ENCODE peak calls at places on chromosomes 3 and 15, in eight cellular contexts. One of them, this sample, is unnamed.

GRCh38 chr15:40286061-40286532 is 3.2 kb upstream of the ANKRD63 start:
- DNase-seq in ovary: no peak
- DNase-seq in H9: no peak
- DNase-seq in right atrium auricular region: no peak
- DNase-seq in fibroblast of lung: no peak
- DNase-seq in cardiac muscle cell: peak; percentile 59
- DNase-seq in mammary epithelial cell: no peak
- DNase-seq in hepatocyte: no peak
- DNase-seq in this sample: no peak

GRCh38 chr15:80474751-80475295 is 70.6 kb downstream of the ARNT2 start:
- DNase-seq in right atrium auricular region: no peak
- DNase-seq in H9: no peak
- DNase-seq in hepatocyte: no peak
- DNase-seq in ovary: no peak
- DNase-seq in mammary epithelial cell: no peak
- DNase-seq in cardiac muscle cell: no peak
- DNase-seq in fibroblast of lung: no peak
- DNase-seq in this sample: no peak

GRCh38 chr15:55108858-55109518 is 87.8 kb downstream of the RSL24D1 start:
- DNase-seq in H9: peak; percentile 60
- DNase-seq in fibroblast of lung: peak; percentile 65
- DNase-seq in hepatocyte: peak; percentile 69
- DNase-seq in right atrium auricular region: peak; percentile 76
- DNase-seq in cardiac muscle cell: peak; percentile 80
- DNase-seq in mammary epithelial cell: peak; percentile 47
- DNase-seq in ovary: no peak
- DNase-seq in this sample: no peak

GRCh38 chr3:172089250-172089649 is 49.9 kb downstream of the FNDC3B start:
- DNase-seq in ovary: no peak
- DNase-seq in mammary epithelial cell: peak; percentile 36
- DNase-seq in H9: no peak
- DNase-seq in fibroblast of lung: peak; percentile 66
- DNase-seq in hepatocyte: no peak
- DNase-seq in right atrium auricular region: no peak
- DNase-seq in cardiac muscle cell: no peak
- DNase-seq in this sample: no peak

GRCh38 chr3:160319322-160319721 is 79.7 kb downstream of the IFT80 start:
- DNase-seq in cardiac muscle cell: no peak
- DNase-seq in fibroblast of lung: no peak
- DNase-seq in hepatocyte: no peak
- DNase-seq in ovary: no peak
- DNase-seq in right atrium auricular region: no peak
- DNase-seq in mammary epithelial cell: no peak
- DNase-seq in H9: no peak
- DNase-seq in this sample: no peak

GRCh38 chr3:127988770-127989518 is 63.3 kb upstream of the SEC61A1 start:
- DNase-seq in cardiac muscle cell: no peak
- DNase-seq in mammary epithelial cell: no peak
- DNase-seq in ovary: no peak
- DNase-seq in hepatocyte: no peak
- DNase-seq in right atrium auricular region: no peak
- DNase-seq in fibroblast of lung: no peak
- DNase-seq in H9: no peak
- DNase-seq in this sample: no peak

GRCh38 chr3:127702151-127702578 is 29.4 kb downstream of the ABTB1 start:
- DNase-seq in ovary: peak; percentile 16
- DNase-seq in cardiac muscle cell: no peak
- DNase-seq in fibroblast of lung: peak; percentile 41
- DNase-seq in hepatocyte: no peak
- DNase-seq in H9: no peak
- DNase-seq in right atrium auricular region: no peak
- DNase-seq in mammary epithelial cell: no peak
- DNase-seq in this sample: no peak

GRCh38 chr3:9172851-9173320 is 76.6 kb downstream of the SRGAP3 start:
- DNase-seq in fibroblast of lung: no peak
- DNase-seq in hepatocyte: no peak
- DNase-seq in H9: no peak
- DNase-seq in cardiac muscle cell: no peak
- DNase-seq in right atrium auricular region: no peak
- DNase-seq in mammary epithelial cell: peak; percentile 42
- DNase-seq in ovary: no peak
- DNase-seq in this sample: no peak

GRCh38 chr15:51332211-51333147 is 5.9 kb downstream of the CYP19A1 start:
- DNase-seq in right atrium auricular region: no peak
- DNase-seq in cardiac muscle cell: no peak
- DNase-seq in hepatocyte: no peak
- DNase-seq in ovary: no peak
- DNase-seq in fibroblast of lung: peak; percentile 21
- DNase-seq in mammary epithelial cell: peak; percentile 50
- DNase-seq in H9: no peak
- DNase-seq in this sample: no peak

GRCh38 chr15:38758001-38758400 is 193.4 kb upstream of the RASGRP1 start:
- DNase-seq in mammary epithelial cell: no peak
- DNase-seq in ovary: no peak
- DNase-seq in fibroblast of lung: peak; percentile 4
- DNase-seq in right atrium auricular region: no peak
- DNase-seq in H9: no peak
- DNase-seq in cardiac muscle cell: peak; percentile 46
- DNase-seq in hepatocyte: no peak
- DNase-seq in this sample: no peak

GRCh38 chr15:59388670-59389069 is 16.0 kb upstream of the MYO1E start:
- DNase-seq in mammary epithelial cell: no peak
- DNase-seq in fibroblast of lung: peak; percentile 74
- DNase-seq in right atrium auricular region: no peak
- DNase-seq in H9: no peak
- DNase-seq in ovary: no peak
- DNase-seq in hepatocyte: no peak
- DNase-seq in cardiac muscle cell: no peak
- DNase-seq in this sample: no peak

GRCh38 chr3:193928354-193929209 is 207.4 kb upstream of the HES1 start:
- DNase-seq in H9: no peak
- DNase-seq in fibroblast of lung: no peak
- DNase-seq in right atrium auricular region: no peak
- DNase-seq in ovary: no peak
- DNase-seq in cardiac muscle cell: no peak
- DNase-seq in mammary epithelial cell: peak; percentile 91
- DNase-seq in hepatocyte: peak; percentile 29
- DNase-seq in this sample: no peak

GRCh38 chr3:55476515-55476914 is 10.6 kb downstream of the WNT5A start:
- DNase-seq in H9: no peak
- DNase-seq in cardiac muscle cell: no peak
- DNase-seq in ovary: no peak
- DNase-seq in right atrium auricular region: no peak
- DNase-seq in fibroblast of lung: peak; percentile 85
- DNase-seq in hepatocyte: no peak
- DNase-seq in mammary epithelial cell: peak; percentile 66
- DNase-seq in this sample: no peak

GRCh38 chr3:187705164-187705563 is 2.8 kb upstream of the RTP2 start:
- DNase-seq in ovary: no peak
- DNase-seq in cardiac muscle cell: no peak
- DNase-seq in fibroblast of lung: no peak
- DNase-seq in hepatocyte: no peak
- DNase-seq in mammary epithelial cell: no peak
- DNase-seq in H9: no peak
- DNase-seq in right atrium auricular region: no peak
- DNase-seq in this sample: no peak

GRCh38 chr3:17752441-17752840 is 10.0 kb upstream of the TBC1D5 start:
- DNase-seq in right atrium auricular region: no peak
- DNase-seq in fibroblast of lung: no peak
- DNase-seq in cardiac muscle cell: no peak
- DNase-seq in mammary epithelial cell: no peak
- DNase-seq in ovary: no peak
- DNase-seq in hepatocyte: no peak
- DNase-seq in H9: no peak
- DNase-seq in this sample: no peak

GRCh38 chr3:38950585-38950984 is 101.2 kb downstream of the SCN11A start:
- DNase-seq in cardiac muscle cell: no peak
- DNase-seq in mammary epithelial cell: no peak
- DNase-seq in right atrium auricular region: no peak
- DNase-seq in ovary: no peak
- DNase-seq in fibroblast of lung: no peak
- DNase-seq in H9: no peak
- DNase-seq in hepatocyte: no peak
- DNase-seq in this sample: no peak

DNA sequence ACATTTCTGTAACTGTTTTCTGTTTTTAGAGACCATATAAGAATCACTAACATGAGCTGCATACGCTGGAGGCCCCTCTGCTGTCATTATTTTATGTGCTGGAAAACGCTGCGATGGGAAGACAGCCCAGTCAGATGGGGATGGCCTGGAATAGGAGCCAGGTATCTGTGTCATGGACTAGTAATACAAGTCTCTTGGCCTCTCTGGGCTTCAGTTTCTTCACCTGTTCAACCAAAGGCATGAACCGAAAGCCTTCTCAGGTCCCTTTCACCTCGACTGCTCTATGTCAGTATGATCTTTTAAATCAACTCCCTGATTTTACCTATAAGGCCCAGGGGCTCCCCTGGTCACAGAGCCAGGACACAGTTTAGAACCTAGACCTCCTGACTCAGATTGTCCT is 14.6 kb upstream of the RFTN1 start:
- DNase-seq in H9: no peak
- DNase-seq in hepatocyte: no peak
- DNase-seq in fibroblast of lung: no peak
- DNase-seq in ovary: no peak
- DNase-seq in right atrium auricular region: no peak
- DNase-seq in cardiac muscle cell: no peak
- DNase-seq in mammary epithelial cell: no peak
- DNase-seq in this sample: peak; percentile 56
- H3K9me3 ChIP-seq in H9: no peaks in the 10 kb centered on the region
- H3K9me3 ChIP-seq in hepatocyte: no peaks in the 10 kb centered on the region
- H3K9me3 ChIP-seq in fibroblast of lung: no peaks in the 10 kb centered on the region
- H3K9me3 ChIP-seq in ovary: no peaks in the 10 kb centered on the region
- H3K9me3 ChIP-seq in right atrium auricular region: no peaks in the 10 kb centered on the region
- H3K9me3 ChIP-seq in cardiac muscle cell: no peaks in the 10 kb centered on the region
- H3K9me3 ChIP-seq in mammary epithelial cell: no peaks in the 10 kb centered on the region
- H3K9me3 ChIP-seq in this sample: no peaks in the 10 kb centered on the region

DNA sequence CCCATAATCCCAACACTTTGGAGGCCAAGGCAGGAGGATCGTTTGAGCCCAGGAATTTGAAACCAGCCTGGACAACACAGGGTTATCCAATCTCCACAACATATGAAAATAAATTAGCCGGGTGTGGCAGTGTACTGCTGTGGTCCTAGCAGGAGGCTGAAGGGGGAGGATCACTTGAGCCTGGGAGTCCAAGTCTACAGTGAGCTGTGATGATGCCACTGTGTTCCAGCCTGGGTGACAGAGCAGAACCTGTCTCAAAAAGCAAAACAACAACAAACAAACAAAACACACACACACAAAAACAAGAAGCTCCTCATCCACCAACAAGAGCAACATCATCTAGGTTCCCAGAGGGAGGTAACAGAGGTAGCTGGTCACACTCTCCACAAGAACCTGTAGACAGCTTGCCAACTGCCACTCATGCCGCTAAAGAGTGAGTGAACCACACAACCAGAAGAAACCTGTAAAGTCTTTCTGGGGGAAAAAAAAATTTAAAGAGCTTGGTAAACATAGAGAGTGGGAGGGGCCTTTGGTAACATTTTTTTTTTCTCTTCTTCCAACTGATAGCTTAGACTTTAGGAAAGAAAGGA is 34.7 kb downstream of the PTPN9 start:
- DNase-seq in fibroblast of lung: no peak
- DNase-seq in H9: no peak
- DNase-seq in cardiac muscle cell: no peak
- DNase-seq in ovary: no peak
- DNase-seq in hepatocyte: no peak
- DNase-seq in right atrium auricular region: no peak
- DNase-seq in mammary epithelial cell: no peak
- DNase-seq in this sample: no peak
- H3K27ac ChIP-seq in fibroblast of lung: no peak overlapping the region
- H3K27ac ChIP-seq in H9: no peak overlapping the region
- H3K27ac ChIP-seq in cardiac muscle cell: peak overlapping the region; percentile 54
- H3K27ac ChIP-seq in ovary: no peak overlapping the region
- H3K27ac ChIP-seq in hepatocyte: peak overlapping the region; percentile 46
- H3K27ac ChIP-seq in right atrium auricular region: peak overlapping the region; percentile 73
- H3K27ac ChIP-seq in mammary epithelial cell: no peak overlapping the region
- H3K27ac ChIP-seq in this sample: no peak overlapping the region

GRCh38 chr3:189195302-189195701 is 23.5 kb downstream of the TPRG1 start:
- DNase-seq in right atrium auricular region: no peak
- DNase-seq in ovary: no peak
- DNase-seq in fibroblast of lung: no peak
- DNase-seq in hepatocyte: no peak
- DNase-seq in cardiac muscle cell: no peak
- DNase-seq in H9: peak; percentile 39
- DNase-seq in mammary epithelial cell: no peak
- DNase-seq in this sample: no peak
- TF ChIP-seq CTCF in right atrium auricular region: no peak
- TF ChIP-seq CTCF in ovary: no peak
- TF ChIP-seq CTCF in fibroblast of lung: peak; percentile 5
- TF ChIP-seq CTCF in hepatocyte: no peak
- TF ChIP-seq CTCF in cardiac muscle cell: peak; percentile 26
- TF ChIP-seq CTCF in H9: peak; percentile 56
- TF ChIP-seq CTCF in mammary epithelial cell: peak; percentile 30
- TF ChIP-seq CTCF in this sample: no peak

GRCh38 chr3:20673866-20674265 is 487.9 kb upstream of the SGO1 start:
- DNase-seq in cardiac muscle cell: no peak
- DNase-seq in ovary: no peak
- DNase-seq in hepatocyte: no peak
- DNase-seq in fibroblast of lung: no peak
- DNase-seq in right atrium auricular region: no peak
- DNase-seq in H9: no peak
- DNase-seq in mammary epithelial cell: no peak
- DNase-seq in this sample: no peak

GRCh38 chr3:20669675-20670074 is 483.7 kb upstream of the SGO1 start:
- DNase-seq in cardiac muscle cell: no peak
- DNase-seq in fibroblast of lung: no peak
- DNase-seq in ovary: no peak
- DNase-seq in right atrium auricular region: no peak
- DNase-seq in hepatocyte: no peak
- DNase-seq in H9: no peak
- DNase-seq in mammary epithelial cell: no peak
- DNase-seq in this sample: no peak

GRCh38 chr3:20666091-20666490 is 480.1 kb upstream of the SGO1 start:
- DNase-seq in right atrium auricular region: no peak
- DNase-seq in H9: no peak
- DNase-seq in ovary: no peak
- DNase-seq in hepatocyte: no peak
- DNase-seq in cardiac muscle cell: no peak
- DNase-seq in mammary epithelial cell: no peak
- DNase-seq in fibroblast of lung: no peak
- DNase-seq in this sample: no peak

GRCh38 chr3:20669184-20669583 is 483.2 kb upstream of the SGO1 start:
- DNase-seq in fibroblast of lung: no peak
- DNase-seq in hepatocyte: no peak
- DNase-seq in H9: no peak
- DNase-seq in ovary: peak; percentile 67
- DNase-seq in cardiac muscle cell: peak; percentile 86
- DNase-seq in mammary epithelial cell: no peak
- DNase-seq in right atrium auricular region: no peak
- DNase-seq in this sample: no peak

DNA sequence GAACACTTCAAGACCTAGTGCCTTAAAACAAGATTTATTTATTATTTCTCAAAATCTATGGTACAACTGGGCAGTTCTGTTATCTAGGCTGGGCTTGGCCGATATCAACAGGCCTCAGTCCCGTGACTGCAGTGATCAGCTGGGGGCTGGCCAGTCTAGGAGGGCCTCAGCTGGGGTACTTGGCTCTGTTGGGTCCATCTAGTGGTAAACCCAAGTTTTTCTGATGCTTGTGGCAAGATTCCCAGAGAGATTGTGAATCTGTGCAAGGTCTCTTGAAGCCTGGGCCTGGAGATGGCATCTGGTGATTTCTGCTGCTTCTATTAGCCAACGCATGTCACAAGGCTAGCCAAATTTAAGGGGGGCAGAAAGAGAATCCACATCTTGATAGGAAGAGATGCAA is 482.4 kb upstream of the SGO1 start:
- DNase-seq in cardiac muscle cell: peak; percentile 5
- DNase-seq in mammary epithelial cell: no peak
- DNase-seq in hepatocyte: no peak
- DNase-seq in fibroblast of lung: peak; percentile 22
- DNase-seq in ovary: no peak
- DNase-seq in H9: peak; percentile 72
- DNase-seq in right atrium auricular region: no peak
- DNase-seq in this sample: no peak
- H3K9me3 ChIP-seq in cardiac muscle cell: no peaks in the 10 kb centered on the region
- H3K9me3 ChIP-seq in mammary epithelial cell: peaks cover 7% of the 10 kb centered on the region
- H3K9me3 ChIP-seq in hepatocyte: no peaks in the 10 kb centered on the region
- H3K9me3 ChIP-seq in fibroblast of lung: no peaks in the 10 kb centered on the region
- H3K9me3 ChIP-seq in ovary: no peaks in the 10 kb centered on the region
- H3K9me3 ChIP-seq in H9: no peaks in the 10 kb centered on the region
- H3K9me3 ChIP-seq in right atrium auricular region: no peaks in the 10 kb centered on the region
- H3K9me3 ChIP-seq in this sample: no peaks in the 10 kb centered on the region

This sample was measured in vagina.